ENCODE peak calls at places on chromosomes 11 and 22, in ten cellular contexts. One of them, this sample, is unnamed.

GRCh38 chr11:124446926-124447325 is 1.4 kb upstream of the OR8B8 start:
- DNase-seq in H54: no peak
- DNase-seq in tibial nerve: no peak
- DNase-seq in breast epithelium: no peak
- DNase-seq in uterus: no peak
- DNase-seq in thyroid gland: no peak
- DNase-seq in sigmoid colon: no peak
- DNase-seq in lower leg skin: no peak
- DNase-seq in stomach: no peak
- DNase-seq in A549: no peak
- DNase-seq in this sample: no peak

GRCh38 chr11:134949121-134949591 is 537.1 kb upstream of the B3GAT1 start:
- DNase-seq in thyroid gland: peak; percentile 76
- DNase-seq in uterus: no peak
- DNase-seq in lower leg skin: peak; percentile 31
- DNase-seq in sigmoid colon: no peak
- DNase-seq in stomach: no peak
- DNase-seq in A549: no peak
- DNase-seq in H54: peak; percentile 19
- DNase-seq in tibial nerve: no peak
- DNase-seq in breast epithelium: peak; percentile 75
- DNase-seq in this sample: no peak

GRCh38 chr11:79794484-79795393 is 353.9 kb upstream of the TENM4 start:
- DNase-seq in uterus: no peak
- DNase-seq in stomach: no peak
- DNase-seq in lower leg skin: no peak
- DNase-seq in tibial nerve: no peak
- DNase-seq in breast epithelium: no peak
- DNase-seq in thyroid gland: peak; percentile 45
- DNase-seq in H54: no peak
- DNase-seq in sigmoid colon: no peak
- DNase-seq in A549: no peak
- DNase-seq in this sample: no peak

GRCh38 chr22:41517172-41518047 is 26.9 kb downstream of the POLR3H start:
- DNase-seq in lower leg skin: peak; percentile 74
- DNase-seq in breast epithelium: peak; percentile 75
- DNase-seq in thyroid gland: peak; percentile 64
- DNase-seq in stomach: peak; percentile 86
- DNase-seq in A549: peak; percentile 48
- DNase-seq in uterus: peak; percentile 80
- DNase-seq in H54: peak; percentile 46
- DNase-seq in tibial nerve: peak; percentile 85
- DNase-seq in sigmoid colon: peak; percentile 89
- DNase-seq in this sample: peak; percentile 84

GRCh38 chr11:104462346-104462745 is 298.4 kb upstream of the PDGFD start:
- DNase-seq in lower leg skin: peak; percentile 21
- DNase-seq in sigmoid colon: no peak
- DNase-seq in thyroid gland: no peak
- DNase-seq in tibial nerve: no peak
- DNase-seq in stomach: no peak
- DNase-seq in A549: no peak
- DNase-seq in uterus: no peak
- DNase-seq in breast epithelium: no peak
- DNase-seq in H54: no peak
- DNase-seq in this sample: no peak

GRCh38 chr22:26642465-26643367 is 14.7 kb upstream of the MIAT start:
- DNase-seq in tibial nerve: no peak
- DNase-seq in stomach: peak; percentile 39
- DNase-seq in uterus: no peak
- DNase-seq in H54: no peak
- DNase-seq in A549: no peak
- DNase-seq in thyroid gland: no peak
- DNase-seq in lower leg skin: no peak
- DNase-seq in breast epithelium: no peak
- DNase-seq in sigmoid colon: no peak
- DNase-seq in this sample: no peak

GRCh38 chr11:90593099-90593498 is 370.2 kb upstream of the CHORDC1 start:
- DNase-seq in lower leg skin: no peak
- DNase-seq in uterus: no peak
- DNase-seq in thyroid gland: no peak
- DNase-seq in stomach: no peak
- DNase-seq in H54: no peak
- DNase-seq in tibial nerve: no peak
- DNase-seq in A549: no peak
- DNase-seq in sigmoid colon: no peak
- DNase-seq in breast epithelium: no peak
- DNase-seq in this sample: no peak

GRCh38 chr11:76735841-76736240 is 47.3 kb upstream of the TSKU start:
- DNase-seq in tibial nerve: no peak
- DNase-seq in lower leg skin: no peak
- DNase-seq in H54: no peak
- DNase-seq in sigmoid colon: no peak
- DNase-seq in breast epithelium: no peak
- DNase-seq in uterus: no peak
- DNase-seq in thyroid gland: peak; percentile 11
- DNase-seq in A549: no peak
- DNase-seq in stomach: no peak
- DNase-seq in this sample: no peak

DNA sequence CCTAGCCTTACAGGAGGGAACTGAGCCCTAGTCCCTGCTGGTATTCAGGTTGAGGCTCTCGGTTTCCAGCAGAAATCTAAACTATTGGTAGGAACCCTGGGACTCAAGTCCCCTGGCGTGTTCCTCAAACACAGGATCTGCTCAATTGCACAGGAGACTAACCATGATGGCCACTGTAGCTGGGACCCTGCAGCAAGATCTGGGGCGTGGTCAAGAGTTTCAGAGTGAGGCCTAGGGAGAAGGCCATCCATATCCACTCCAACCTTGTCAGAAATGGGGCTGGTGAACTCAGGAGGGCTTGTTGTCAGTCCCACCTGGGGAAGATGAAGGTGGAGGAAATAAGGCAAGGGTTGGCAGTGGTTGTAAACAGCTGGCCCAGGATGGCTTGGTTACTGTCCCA is 49.9 kb upstream of the PAX6 start:
- DNase-seq in thyroid gland: no peak
- DNase-seq in lower leg skin: no peak
- DNase-seq in tibial nerve: no peak
- DNase-seq in sigmoid colon: no peak
- DNase-seq in breast epithelium: no peak
- DNase-seq in H54: no peak
- DNase-seq in stomach: no peak
- DNase-seq in A549: no peak
- DNase-seq in uterus: no peak
- DNase-seq in this sample: no peak
- TF ChIP-seq POLR2A in thyroid gland: no peak
- TF ChIP-seq POLR2A in lower leg skin: no peak
- TF ChIP-seq POLR2A in tibial nerve: no peak
- TF ChIP-seq POLR2A in sigmoid colon: no peak
- TF ChIP-seq POLR2A in breast epithelium: no peak
- TF ChIP-seq POLR2A in H54: no peak
- TF ChIP-seq POLR2A in stomach: no peak
- TF ChIP-seq POLR2A in A549: no peak
- TF ChIP-seq POLR2A in uterus: no peak
- TF ChIP-seq POLR2A in this sample: no peak

GRCh38 chr11:12886508-12886907 is 122.6 kb upstream of the RASSF10 start:
- DNase-seq in thyroid gland: no peak
- DNase-seq in sigmoid colon: no peak
- DNase-seq in tibial nerve: no peak
- DNase-seq in A549: no peak
- DNase-seq in breast epithelium: no peak
- DNase-seq in H54: no peak
- DNase-seq in lower leg skin: no peak
- DNase-seq in uterus: no peak
- DNase-seq in stomach: no peak
- DNase-seq in this sample: no peak

GRCh38 chr11:12890476-12890875 is 118.6 kb upstream of the RASSF10 start:
- DNase-seq in uterus: no peak
- DNase-seq in A549: no peak
- DNase-seq in stomach: no peak
- DNase-seq in lower leg skin: no peak
- DNase-seq in breast epithelium: no peak
- DNase-seq in sigmoid colon: no peak
- DNase-seq in H54: no peak
- DNase-seq in tibial nerve: no peak
- DNase-seq in thyroid gland: no peak
- DNase-seq in this sample: no peak

GRCh38 chr11:12889243-12889642 is 119.9 kb upstream of the RASSF10 start:
- DNase-seq in A549: no peak
- DNase-seq in tibial nerve: no peak
- DNase-seq in thyroid gland: no peak
- DNase-seq in uterus: peak; percentile 36
- DNase-seq in breast epithelium: peak; percentile 45
- DNase-seq in H54: peak; percentile 48
- DNase-seq in sigmoid colon: peak; percentile 82
- DNase-seq in lower leg skin: no peak
- DNase-seq in stomach: no peak
- DNase-seq in this sample: no peak

GRCh38 chr11:12885717-12886226 is 123.3 kb upstream of the RASSF10 start:
- DNase-seq in tibial nerve: no peak
- DNase-seq in breast epithelium: no peak
- DNase-seq in sigmoid colon: no peak
- DNase-seq in uterus: no peak
- DNase-seq in lower leg skin: no peak
- DNase-seq in thyroid gland: no peak
- DNase-seq in A549: no peak
- DNase-seq in H54: no peak
- DNase-seq in stomach: no peak
- DNase-seq in this sample: no peak

DNA sequence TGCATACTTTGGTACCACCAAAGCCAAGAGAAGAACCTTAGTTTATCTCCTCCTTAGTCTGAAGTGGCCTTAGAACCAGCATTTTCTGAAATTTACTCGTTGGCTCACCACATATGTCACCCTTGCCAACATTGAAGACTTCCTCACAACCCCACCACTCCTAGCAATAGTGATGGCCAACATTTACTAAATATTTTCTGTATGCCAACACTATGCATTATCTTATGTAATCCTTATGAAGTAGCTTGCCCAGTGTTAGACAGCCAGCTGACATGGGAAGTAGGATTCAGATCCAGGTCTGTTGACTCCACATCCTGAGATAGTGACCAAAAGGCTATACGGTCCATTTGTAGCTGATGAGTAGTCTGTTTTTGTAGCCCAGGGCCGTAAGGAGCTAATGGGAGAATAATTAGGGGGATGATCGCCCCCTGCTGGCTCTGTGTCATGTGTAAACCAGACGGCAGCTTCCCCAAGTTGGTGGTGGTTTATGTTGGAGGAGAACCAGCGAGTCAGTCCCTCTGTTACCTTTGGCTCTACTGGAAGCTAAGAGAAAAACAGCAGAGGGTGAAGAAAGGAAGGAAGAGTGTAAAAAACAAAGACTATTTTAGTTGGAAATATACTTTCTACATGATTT is 120.5 kb upstream of the RASSF10 start:
- DNase-seq in sigmoid colon: peak; percentile 95
- DNase-seq in A549: peak; percentile 77
- DNase-seq in tibial nerve: peak; percentile 91
- DNase-seq in H54: peak; percentile 32
- DNase-seq in lower leg skin: peak; percentile 83
- DNase-seq in stomach: peak; percentile 91
- DNase-seq in thyroid gland: peak; percentile 91
- DNase-seq in breast epithelium: peak; percentile 79
- DNase-seq in uterus: peak; percentile 93
- DNase-seq in this sample: peak; percentile 89
- TF ChIP-seq POLR2A in sigmoid colon: no peak
- TF ChIP-seq POLR2A in A549: no peak
- TF ChIP-seq POLR2A in tibial nerve: no peak
- TF ChIP-seq POLR2A in H54: no peak
- TF ChIP-seq POLR2A in lower leg skin: no peak
- TF ChIP-seq POLR2A in stomach: no peak
- TF ChIP-seq POLR2A in thyroid gland: no peak
- TF ChIP-seq POLR2A in breast epithelium: no peak
- TF ChIP-seq POLR2A in uterus: no peak
- TF ChIP-seq POLR2A in this sample: no peak

GRCh38 chr11:123206671-123207421 is 11.8 kb upstream of the CLMP start:
- DNase-seq in thyroid gland: no peak
- DNase-seq in A549: no peak
- DNase-seq in sigmoid colon: peak; percentile 85
- DNase-seq in lower leg skin: no peak
- DNase-seq in uterus: peak; percentile 57
- DNase-seq in stomach: no peak
- DNase-seq in tibial nerve: no peak
- DNase-seq in breast epithelium: peak; percentile 59
- DNase-seq in H54: no peak
- DNase-seq in this sample: no peak

GRCh38 chr11:123202723-123203122 is 7.7 kb upstream of the CLMP start:
- DNase-seq in breast epithelium: no peak
- DNase-seq in sigmoid colon: no peak
- DNase-seq in tibial nerve: no peak
- DNase-seq in lower leg skin: no peak
- DNase-seq in stomach: no peak
- DNase-seq in H54: no peak
- DNase-seq in A549: no peak
- DNase-seq in uterus: no peak
- DNase-seq in thyroid gland: no peak
- DNase-seq in this sample: no peak

GRCh38 chr11:123203471-123203870 is 8.4 kb upstream of the CLMP start:
- DNase-seq in breast epithelium: no peak
- DNase-seq in stomach: no peak
- DNase-seq in H54: no peak
- DNase-seq in tibial nerve: no peak
- DNase-seq in thyroid gland: no peak
- DNase-seq in lower leg skin: no peak
- DNase-seq in A549: no peak
- DNase-seq in sigmoid colon: no peak
- DNase-seq in uterus: no peak
- DNase-seq in this sample: no peak

GRCh38 chr11:123202155-123202714 is 7.2 kb upstream of the CLMP start:
- DNase-seq in stomach: no peak
- DNase-seq in breast epithelium: no peak
- DNase-seq in tibial nerve: peak; percentile 24
- DNase-seq in H54: no peak
- DNase-seq in lower leg skin: no peak
- DNase-seq in sigmoid colon: peak; percentile 93
- DNase-seq in A549: no peak
- DNase-seq in uterus: peak; percentile 82
- DNase-seq in thyroid gland: no peak
- DNase-seq in this sample: peak; percentile 53

DNA sequence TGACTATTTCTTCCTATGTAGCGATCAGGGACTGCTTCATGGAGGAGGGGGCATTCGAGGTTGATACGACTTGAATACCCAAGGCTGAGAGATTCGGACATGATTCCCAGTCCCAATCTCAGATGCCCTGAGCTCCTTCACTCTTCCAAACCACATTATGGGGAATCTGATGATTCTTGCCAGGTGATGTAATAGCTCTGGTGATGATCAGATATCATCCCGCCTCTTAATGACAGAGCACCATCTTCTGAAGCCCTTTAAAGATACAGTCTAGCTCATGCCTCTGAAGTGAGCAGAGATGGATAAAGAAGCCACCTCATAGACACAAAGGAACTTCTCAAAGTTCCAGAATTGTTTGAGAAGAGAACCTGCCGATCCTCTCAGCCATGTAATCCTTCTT is 8.9 kb upstream of the CLMP start:
- DNase-seq in H54: no peak
- DNase-seq in thyroid gland: no peak
- DNase-seq in uterus: no peak
- DNase-seq in A549: no peak
- DNase-seq in sigmoid colon: no peak
- DNase-seq in tibial nerve: no peak
- DNase-seq in lower leg skin: no peak
- DNase-seq in breast epithelium: no peak
- DNase-seq in stomach: no peak
- DNase-seq in this sample: no peak
- TF ChIP-seq POLR2A in H54: no peak
- TF ChIP-seq POLR2A in thyroid gland: no peak
- TF ChIP-seq POLR2A in uterus: no peak
- TF ChIP-seq POLR2A in A549: no peak
- TF ChIP-seq POLR2A in sigmoid colon: no peak
- TF ChIP-seq POLR2A in tibial nerve: no peak
- TF ChIP-seq POLR2A in lower leg skin: no peak
- TF ChIP-seq POLR2A in breast epithelium: no peak
- TF ChIP-seq POLR2A in stomach: no peak
- TF ChIP-seq POLR2A in this sample: no peak

DNA sequence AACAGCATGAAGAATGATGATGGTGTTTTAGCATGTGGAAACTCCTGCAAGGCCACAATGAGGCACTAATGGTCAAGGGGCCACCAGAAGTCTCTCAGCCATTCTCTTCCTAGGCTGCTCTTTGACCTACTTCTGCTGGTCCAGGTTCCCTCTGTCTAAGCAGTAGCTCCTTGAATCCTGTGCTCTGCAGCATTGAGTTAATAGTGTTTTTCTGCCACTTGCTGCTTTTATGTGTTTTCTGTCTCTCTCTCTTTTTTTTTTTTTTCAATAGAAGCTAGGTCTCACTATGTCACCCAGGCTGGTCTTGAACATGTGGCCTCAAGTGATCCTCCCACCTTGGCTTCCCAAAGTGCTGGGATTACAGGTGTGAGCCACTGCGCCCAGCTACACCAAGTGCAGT is 20.1 kb upstream of the AIFM3 start:
- DNase-seq in A549: no peak
- DNase-seq in uterus: no peak
- DNase-seq in sigmoid colon: no peak
- DNase-seq in thyroid gland: no peak
- DNase-seq in lower leg skin: no peak
- DNase-seq in breast epithelium: no peak
- DNase-seq in H54: no peak
- DNase-seq in tibial nerve: no peak
- DNase-seq in stomach: no peak
- DNase-seq in this sample: no peak
- TF ChIP-seq POLR2A in A549: no peak
- TF ChIP-seq POLR2A in uterus: no peak
- TF ChIP-seq POLR2A in sigmoid colon: no peak
- TF ChIP-seq POLR2A in thyroid gland: no peak
- TF ChIP-seq POLR2A in lower leg skin: no peak
- TF ChIP-seq POLR2A in breast epithelium: no peak
- TF ChIP-seq POLR2A in H54: no peak
- TF ChIP-seq POLR2A in tibial nerve: no peak
- TF ChIP-seq POLR2A in stomach: no peak
- TF ChIP-seq POLR2A in this sample: no peak